ENCODE peak calls at places on chromosome 5, in four cellular contexts. C is IMR-90, P is A549, Z is K562. W is an unnamed sample.

GRCh38 chr5:124342586-124342985 is 403.9 kb downstream of the ZNF608 start:
- DNase-seq in C (no peak), P (no peak), Z (no peak), W (no peak)

GRCh38 chr5:149141224-149141956 is at the start of gene ABLIM3:
- DNase-seq in C (peak), P (peak), Z (peak), W (no peak)

GRCh38 chr5:79255786-79256557 is 20.0 kb downstream of the JMY start:
- DNase-seq in C (peak), P (peak), Z (peak), W (peak)

GRCh38 chr5:66551920-66552319 is 44.3 kb upstream of the MAST4 start:
- DNase-seq in C (no peak), P (no peak), Z (no peak), W (no peak)

GRCh38 chr5:34436761-34437501 is 219.2 kb upstream of the RAI14 start:
- DNase-seq in C (peak), P (no peak), Z (no peak), W (no peak)

GRCh38 chr5:34503379-34504346 is 152.5 kb upstream of the RAI14 start:
- DNase-seq in C (no peak), P (no peak), Z (no peak), W (no peak)

GRCh38 chr5:37283214-37283820 is 34.1 kb upstream of the CPLANE1 start:
- DNase-seq in C (no peak), P (no peak), Z (no peak), W (no peak)

GRCh38 chr5:14266171-14266570 is 123.0 kb downstream of the TRIO start:
- DNase-seq in C (no peak), P (no peak), Z (no peak), W (no peak)

GRCh38 chr5:52893105-52893504 is 96.0 kb upstream of the ITGA2 start:
- DNase-seq in C (peak), P (no peak), Z (no peak), W (no peak)

GRCh38 chr5:109550077-109550476 is 139.7 kb upstream of the MAN2A1 start:
- DNase-seq in C (no peak), P (no peak), Z (no peak), W (no peak)

GRCh38 chr5:2008851-2009629 is 126.3 kb upstream of the IRX4 start:
- DNase-seq in C (no peak), P (no peak), Z (no peak), W (no peak)

GRCh38 chr5:157575096-157575872 is at the start of gene ADAM19:
- DNase-seq in C (peak), P (peak), Z (peak), W (no peak)

GRCh38 chr5:33793836-33794549 is 97.8 kb downstream of the ADAMTS12 start:
- DNase-seq in C (no peak), P (no peak), Z (no peak), W (no peak)

GRCh38 chr5:102875672-102876071 is 120.6 kb downstream of the PAM start:
- DNase-seq in C (no peak), P (no peak), Z (no peak), W (peak)

GRCh38 chr5:95564450-95564849 is 9.5 kb downstream of the ARSK start:
- DNase-seq in C (no peak), P (no peak), Z (no peak), W (no peak)

GRCh38 chr5:6831678-6832077 is 118.4 kb downstream of the TENT4A start:
- DNase-seq in C (no peak), P (no peak), Z (no peak), W (no peak)

GRCh38 chr5:149657324-149657723 is 72.8 kb upstream of the PPARGC1B start:
- DNase-seq in C (no peak), P (no peak), Z (no peak), W (no peak)

GRCh38 chr5:125477586-125477975 is 731.1 kb upstream of the ZNF608 start:
- DNase-seq in C (no peak), P (no peak), Z (no peak), W (no peak)

GRCh38 chr5:115629903-115630302 is 4.1 kb upstream of the TMED7 start:
- DNase-seq in C (no peak), P (no peak), Z (no peak), W (no peak)

GRCh38 chr5:109833946-109834345 is 144.2 kb downstream of the MAN2A1 start:
- DNase-seq in C (peak), P (no peak), Z (no peak), W (no peak)

GRCh38 chr5:42366051-42366450 is 57.2 kb upstream of the GHR start:
- DNase-seq in C (no peak), P (no peak), Z (no peak), W (no peak)

GRCh38 chr5:114319821-114320220 is 42.0 kb upstream of the KCNN2 start:
- DNase-seq in C (peak), P (no peak), Z (no peak), W (no peak)

GRCh38 chr5:106094128-106094726 is 1576.5 kb downstream of the EFNA5 start:
- DNase-seq in C (peak), P (no peak), Z (no peak), W (no peak)
- TF ChIP-seq MAZ in C (no peak), P (no peak), Z (no peak), W (no peak)

GRCh38 chr5:159231167-159231566 is 21.8 kb upstream of the RNF145 start:
- DNase-seq in C (peak), P (no peak), Z (no peak), W (no peak)
- TF ChIP-seq USF2 in C (no peak), P (no peak), Z (no peak), W (no peak)

DNA sequence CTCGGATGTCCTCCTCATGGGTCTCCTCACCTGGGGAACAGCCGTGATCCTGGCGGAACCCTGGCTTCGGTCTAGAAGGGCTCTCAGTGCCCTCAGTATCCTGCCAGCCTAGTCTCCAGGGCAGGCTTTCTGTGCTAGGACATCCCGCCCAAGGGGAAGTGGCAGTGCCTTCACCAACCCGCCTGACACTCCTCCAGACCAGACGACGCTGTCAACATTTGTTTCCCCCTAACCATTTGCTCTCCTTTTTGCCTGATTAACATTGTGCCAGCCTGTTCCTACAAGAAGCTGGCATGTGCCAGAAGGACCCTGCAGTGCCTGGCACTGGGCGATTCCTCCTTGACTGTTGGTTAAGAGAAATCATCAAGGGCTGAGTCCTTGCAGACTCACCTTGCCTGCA is 358.9 kb upstream of the IRX2 start:
- DNase-seq in C (no peak), P (no peak), Z (no peak), W (no peak)
- TF ChIP-seq MAZ in C (no peak), P (no peak), Z (no peak), W (no peak)

GRCh38 chr5:16585028-16585667 is 31.6 kb downstream of the RETREG1 start:
- DNase-seq in C (no peak), P (peak), Z (peak), W (no peak)
- TF ChIP-seq USF2 in C (no peak), P (no peak), Z (no peak), W (no peak)

DNA sequence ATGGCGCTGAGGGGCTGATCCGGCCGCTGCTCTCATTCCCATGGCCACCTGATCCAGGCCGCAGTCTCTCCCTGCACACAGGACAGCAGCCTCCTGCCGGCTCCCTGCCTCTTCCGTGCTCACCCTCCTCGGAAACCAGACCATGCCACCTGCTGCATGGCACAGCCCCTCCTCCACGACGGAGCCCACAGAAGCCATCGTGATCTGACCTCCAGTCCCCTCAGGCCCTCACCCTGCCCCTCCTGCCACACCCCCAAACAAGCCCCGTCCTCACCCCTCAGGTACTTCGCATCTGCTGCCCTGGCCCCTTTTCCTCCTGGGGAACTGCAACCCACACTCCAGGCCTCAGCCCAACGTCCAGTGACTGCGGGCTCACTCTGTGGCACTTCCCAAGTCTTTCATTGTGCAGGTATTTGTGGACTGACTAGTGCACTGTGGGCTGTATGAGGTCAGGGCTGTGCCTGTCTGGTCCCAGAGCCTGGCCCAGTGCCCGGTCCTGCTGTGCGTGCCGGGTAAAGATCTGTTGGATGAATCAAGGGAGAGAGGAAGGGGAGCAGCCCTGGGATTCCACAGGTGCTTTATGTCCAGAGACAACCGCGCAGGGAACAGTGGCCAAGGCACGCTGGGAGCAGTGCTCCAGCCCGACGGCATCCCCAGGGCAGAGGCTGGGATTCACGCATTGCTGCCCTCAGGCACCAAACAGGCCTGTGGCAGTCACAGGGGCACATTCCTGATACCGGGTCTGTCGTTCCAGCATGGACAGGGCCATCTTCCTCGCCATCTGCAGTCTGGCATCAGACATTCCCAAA is 86.1 kb downstream of the ADAMTS2 start:
- DNase-seq in C (peak), P (no peak), Z (no peak), W (no peak)
- TF ChIP-seq MAZ in C (no peak), P (no peak), Z (no peak), W (no peak)

W was measured in HepG2.